ENCODE peak calls at places on chromosomes 1 and 21, in eight cellular contexts. J is sigmoid colon, H is pancreas, V is hepatocyte, Z is transverse colon, K is right cardiac atrium, T is GM23248, E is aorta. U is an unnamed sample. For H3K27me3, the result is how much of the 10 kb centered on the place peaks cover.

GRCh38 chr21:42736646-42737350 is 83.4 kb downstream of the PDE9A start:
- DNase-seq in H (no peak), E (no peak), Z (no peak), T (no peak), K (no peak), J (peak), V (no peak), U (no peak)

GRCh38 chr1:87437663-87438295 is 109.1 kb downstream of the LMO4 start:
- DNase-seq in K (no peak), E (no peak), Z (no peak), H (no peak), V (no peak), T (no peak), J (no peak), U (no peak)

GRCh38 chr1:170623171-170623570 is 40.8 kb upstream of the PRRX1 start:
- DNase-seq in H (no peak), K (no peak), T (peak), Z (no peak), E (no peak), J (no peak), V (no peak), U (no peak)

GRCh38 chr1:207261971-207262370 is 59.5 kb upstream of the CD55 start:
- DNase-seq in T (no peak), H (no peak), K (no peak), Z (no peak), J (no peak), E (no peak), V (no peak), U (no peak)

GRCh38 chr21:43968410-43969114 is 43.5 kb upstream of the TRAPPC10 start:
- DNase-seq in Z (no peak), H (no peak), V (no peak), E (no peak), J (no peak), K (no peak), T (no peak), U (no peak)

GRCh38 chr1:79215311-79215710 is 208.8 kb upstream of the ADGRL4 start:
- DNase-seq in Z (no peak), T (no peak), J (no peak), V (no peak), E (no peak), K (no peak), H (no peak), U (no peak)

GRCh38 chr21:17512245-17513213 is at the start of gene CXADR:
- DNase-seq in J (no peak), K (peak), V (peak), T (peak), E (peak), H (peak), Z (peak), U (peak)

GRCh38 chr1:241997401-241997800 is 1.5 kb downstream of the MAP1LC3C start:
- DNase-seq in J (no peak), H (no peak), T (peak), V (no peak), E (no peak), K (no peak), Z (no peak), U (no peak)

GRCh38 chr1:9929431-9930385 is 13.5 kb downstream of the LZIC start:
- DNase-seq in T (no peak), J (no peak), V (no peak), K (no peak), H (no peak), E (no peak), Z (no peak), U (no peak)

GRCh38 chr1:186876436-186876835 is 47.7 kb downstream of the PLA2G4A start:
- DNase-seq in V (no peak), J (peak), H (no peak), K (no peak), Z (peak), T (no peak), E (no peak), U (no peak)

GRCh38 chr1:9069324-9070100 is at the start of gene SLC2A5:
- DNase-seq in H (no peak), J (peak), T (peak), E (no peak), V (no peak), Z (peak), K (peak), U (no peak)

GRCh38 chr1:209277662-209278061 is 305.9 kb upstream of the CAMK1G start:
- DNase-seq in E (no peak), J (no peak), Z (no peak), K (no peak), T (no peak), V (no peak), H (no peak), U (no peak)

GRCh38 chr21:39613029-39613934 is 542 bp downstream of the B3GALT5 start:
- DNase-seq in J (no peak), E (no peak), V (no peak), Z (no peak), K (no peak), T (no peak), H (no peak), U (no peak)

GRCh38 chr1:168243200-168243599 is 17.4 kb downstream of the SFT2D2 start:
- DNase-seq in H (no peak), Z (no peak), T (no peak), E (no peak), K (peak), J (no peak), V (no peak), U (no peak)

GRCh38 chr1:178628637-178629548 is 96.2 kb upstream of the RALGPS2 start:
- DNase-seq in Z (no peak), E (no peak), V (no peak), J (no peak), H (no peak), K (no peak), T (peak), U (no peak)

GRCh38 chr1:160410412-160411005 is 10.1 kb downstream of the VANGL2 start:
- DNase-seq in H (no peak), V (peak), Z (no peak), J (no peak), T (peak), E (no peak), K (peak), U (no peak)

GRCh38 chr1:167612583-167612982 is 17.4 kb upstream of the RCSD1 start:
- DNase-seq in H (no peak), T (no peak), E (no peak), Z (no peak), V (no peak), K (no peak), J (no peak), U (no peak)

GRCh38 chr1:41843378-41843777 is 75.3 kb downstream of the HIVEP3 start:
- DNase-seq in H (no peak), Z (no peak), J (no peak), T (peak), E (no peak), V (no peak), K (no peak), U (no peak)

GRCh38 chr1:155196893-155197638 is 10.6 kb downstream of the THBS3 start:
- DNase-seq in Z (no peak), K (peak), E (peak), H (peak), T (no peak), V (no peak), J (peak), U (no peak)

DNA sequence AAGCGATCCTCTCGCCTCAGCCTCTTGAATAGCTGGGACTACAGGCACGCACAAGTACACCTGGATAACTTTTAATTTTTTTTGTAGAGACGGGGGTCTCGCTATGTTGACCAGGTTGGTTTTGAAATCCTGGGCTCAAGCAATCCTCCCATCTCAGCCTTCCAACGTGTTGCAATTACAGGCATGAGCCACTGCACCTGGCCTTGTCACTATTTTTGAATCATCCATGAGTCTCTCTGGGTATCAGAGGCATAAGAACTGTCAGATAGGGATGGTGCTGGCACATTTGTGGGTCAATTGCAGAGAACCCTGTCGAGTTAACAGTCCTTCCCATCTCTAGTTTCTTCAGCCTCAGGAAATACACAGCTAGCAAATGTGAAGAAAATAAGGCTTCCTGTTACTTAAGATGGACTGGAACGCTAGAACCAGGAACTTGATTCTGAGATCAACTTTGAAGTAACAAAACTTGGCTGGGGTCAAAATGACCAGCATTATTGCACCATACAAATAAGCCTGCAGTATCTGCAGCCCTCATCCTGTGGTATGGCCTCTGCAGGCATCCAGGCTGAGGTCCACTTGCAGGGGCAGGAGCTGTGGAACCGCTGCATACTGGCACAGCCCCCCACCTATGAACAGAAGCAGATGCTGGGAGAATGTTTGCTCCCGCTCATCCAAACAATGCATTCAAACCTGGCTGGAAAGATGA is 124.3 kb upstream of the GADD45A start:
- DNase-seq in Z (no peak), K (no peak), J (peak), E (no peak), H (no peak), T (peak), V (no peak), U (no peak)
- H3K4me3 ChIP-seq in Z (no peak), K (no peak), J (no peak), E (no peak), H (no peak), T (no peak), V (no peak), U (no peak)

DNA sequence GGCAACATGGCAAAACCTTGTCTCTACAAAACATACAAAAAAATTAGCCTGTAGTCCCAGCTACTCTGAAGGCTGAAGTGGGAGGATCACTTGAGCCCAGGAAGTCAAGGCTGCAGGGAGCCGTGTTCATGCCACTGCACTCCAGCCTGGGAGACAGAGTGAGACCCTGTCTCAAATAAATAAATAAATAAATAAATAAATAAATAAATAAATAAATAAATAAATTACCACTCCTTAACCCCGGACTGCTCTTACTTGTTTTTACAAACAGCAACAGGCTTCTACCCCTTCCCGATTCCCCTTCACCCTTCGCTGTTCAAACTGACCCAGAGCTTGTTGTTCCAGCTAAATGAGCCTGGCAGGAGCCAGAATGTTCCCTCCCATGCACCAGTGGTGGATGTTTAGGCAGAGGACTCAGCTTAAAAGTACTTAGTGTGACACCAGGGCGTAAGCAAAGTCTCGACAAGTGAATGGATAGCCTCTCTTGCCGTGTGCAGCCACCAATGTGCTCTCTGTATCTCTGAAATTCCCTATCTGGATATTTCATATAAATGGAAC is 21.5 kb upstream of the PADI3 start:
- DNase-seq in H (no peak), V (no peak), Z (no peak), K (no peak), E (no peak), T (no peak), J (no peak), U (no peak)
- H3K27me3 ChIP-seq in H (under half), V (under half), Z (under half), K (under half), E (under half), T (under half), J (under half), U (under half)

GRCh38 chr1:229623225-229623624 is 2.7 kb downstream of the TAF5L start:
- DNase-seq in E (no peak), K (no peak), V (no peak), Z (no peak), H (no peak), T (no peak), J (no peak), U (no peak)
- H3K4me3 ChIP-seq in E (peak), K (no peak), V (no peak), Z (no peak), H (no peak), T (no peak), J (no peak), U (no peak)

DNA sequence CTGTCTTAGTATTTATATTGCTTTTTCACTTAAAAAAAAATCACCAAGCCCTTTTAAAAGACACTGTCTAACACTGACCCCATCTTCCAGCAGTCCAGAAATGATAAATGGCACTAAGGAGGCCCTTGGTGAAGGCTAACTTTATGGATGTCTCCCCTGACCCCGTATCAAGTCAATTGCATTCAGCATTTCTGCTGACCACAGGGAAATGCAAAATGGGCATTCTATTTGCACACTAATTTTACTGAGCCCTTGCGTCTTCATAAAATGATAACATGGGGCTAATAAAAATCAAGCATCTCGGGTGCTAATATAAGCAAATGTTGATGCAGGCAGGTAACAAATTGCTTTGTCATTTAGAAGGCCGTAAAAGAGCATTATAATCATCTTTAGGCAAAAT is 110.9 kb downstream of the BEND5 start:
- DNase-seq in V (no peak), Z (no peak), J (no peak), E (no peak), T (no peak), K (no peak), H (no peak), U (no peak)
- H3K27me3 ChIP-seq in V (under half), Z (under half), J (under half), E (under half), T (under half), K (under half), H (under half), U (under half)

DNA sequence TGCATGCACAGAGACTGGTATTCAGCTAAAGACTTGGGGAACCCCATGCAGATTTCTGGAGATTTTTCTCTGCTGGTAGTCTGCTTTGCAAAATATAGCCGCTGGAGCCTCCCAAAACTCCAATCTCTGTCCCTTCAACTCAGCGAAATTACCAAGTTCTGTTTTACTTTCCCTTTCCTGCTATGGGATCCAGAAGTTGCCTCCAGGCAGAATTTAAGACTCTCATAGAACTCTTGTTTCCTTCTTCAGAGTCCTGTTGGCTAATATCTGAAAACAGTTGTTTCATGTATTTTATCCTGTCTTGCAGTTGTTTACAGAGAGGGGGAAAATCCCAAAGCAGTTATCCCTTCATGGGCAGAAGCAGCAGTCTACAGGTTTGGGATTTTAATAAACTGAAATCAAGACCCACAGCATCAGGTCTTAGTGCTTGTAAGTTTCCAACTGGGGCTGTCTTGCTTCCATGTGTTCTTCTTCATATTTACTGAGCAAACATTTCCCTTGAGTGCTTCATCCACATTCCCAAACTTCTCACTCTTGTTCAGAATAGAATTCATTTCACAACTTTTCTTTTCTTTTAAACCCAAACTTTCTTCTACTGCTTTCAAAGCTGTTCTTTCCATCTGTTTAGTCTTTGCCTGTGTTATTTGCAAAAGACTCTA is 221.3 kb upstream of the DMRTA2 start:
- DNase-seq in H (no peak), Z (no peak), V (peak), E (no peak), K (no peak), J (no peak), T (no peak), U (no peak)
- H3K4me3 ChIP-seq in H (no peak), Z (no peak), V (no peak), E (no peak), K (no peak), J (peak), T (no peak), U (peak)

GRCh38 chr1:148355976-148356375 is 127.1 kb downstream of the PPIAL4G start:
- DNase-seq in V (no peak), Z (no peak), K (no peak), T (peak), H (no peak), J (no peak), E (no peak), U (no peak)
- H3K27me3 ChIP-seq in V (half or more), Z (half or more), K (under half), T (under half), H (under half), J (under half), E (under half), U (half or more)

GRCh38 chr1:14787604-14788003 is 189.1 kb downstream of the KAZN start:
- DNase-seq in E (no peak), K (no peak), J (no peak), H (no peak), Z (no peak), T (no peak), V (peak), U (no peak)
- H3K4me3 ChIP-seq in E (no peak), K (no peak), J (no peak), H (no peak), Z (no peak), T (no peak), V (no peak), U (no peak)

DNA sequence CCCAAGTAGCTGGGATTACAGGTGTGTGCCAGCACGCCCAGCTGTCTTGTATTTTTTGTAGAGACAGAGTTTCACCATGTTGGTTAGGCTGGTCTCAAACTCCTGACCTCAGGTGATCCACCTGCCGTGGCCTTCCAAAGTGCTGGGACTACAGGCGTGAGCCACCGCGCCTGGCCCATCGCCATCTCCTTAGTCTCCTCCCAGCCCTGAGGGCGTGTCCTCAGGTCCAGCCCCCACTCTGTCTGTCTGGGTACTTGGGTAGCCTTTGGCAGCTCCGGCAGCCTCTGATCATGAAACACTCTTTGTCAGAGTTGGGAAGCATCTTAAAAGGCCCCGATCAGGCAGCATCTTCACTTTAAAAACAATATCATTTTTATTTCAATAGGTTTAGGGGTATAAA is 90.3 kb upstream of the DISP3 start:
- DNase-seq in V (no peak), T (no peak), Z (no peak), K (no peak), E (no peak), J (no peak), H (no peak), U (no peak)
- H3K27me3 ChIP-seq in V (under half), T (under half), Z (under half), K (under half), E (under half), J (under half), H (under half), U (under half)

U was measured in upper lobe of right lung.